ENCODE peak calls at places on chromosomes 13 and 19, in nine cellular contexts. P, L, A, S, U, C, N, E and W are unnamed samples.

GRCh38 chr19:5035817-5036732 is 67.2 kb downstream of the KDM4B start:
- DNase-seq in P (no peak), L (no peak), A (no peak), S (no peak), U (no peak), C (no peak), N (no peak), E (no peak), W (no peak)

GRCh38 chr13:95300625-95301134 is 571 bp downstream of the ABCC4 start:
- DNase-seq in P (peak), L (peak), A (peak), S (peak), U (peak), C (peak), N (no peak), E (no peak), W (peak)

GRCh38 chr13:91346062-91346461 is 1.4 kb upstream of the MIR17HG start:
- DNase-seq in P (no peak), L (no peak), A (no peak), S (no peak), U (no peak), C (no peak), N (no peak), E (no peak), W (no peak)

GRCh38 chr13:20451397-20451796 is 74.3 kb downstream of the CRYL1 start:
- DNase-seq in P (no peak), L (no peak), A (no peak), S (no peak), U (no peak), C (no peak), N (no peak), E (no peak), W (no peak)

GRCh38 chr13:30816733-30817132 is 81.4 kb downstream of the ALOX5AP start:
- DNase-seq in P (no peak), L (no peak), A (no peak), S (no peak), U (no peak), C (no peak), N (no peak), E (no peak), W (no peak)

GRCh38 chr13:109744512-109745051 is 41.8 kb downstream of the IRS2 start:
- DNase-seq in P (peak), L (no peak), A (no peak), S (no peak), U (peak), C (no peak), N (no peak), E (no peak), W (no peak)

GRCh38 chr13:73056054-73056962 is 2.5 kb upstream of the KLF5 start:
- DNase-seq in P (peak), L (peak), A (no peak), S (no peak), U (peak), C (no peak), N (no peak), E (no peak), W (no peak)

GRCh38 chr19:1923319-1923718 is 17.7 kb upstream of the CSNK1G2 start:
- DNase-seq in P (no peak), L (no peak), A (no peak), S (no peak), U (no peak), C (no peak), N (no peak), E (no peak), W (no peak)

GRCh38 chr19:2770055-2771013 is 12.7 kb downstream of the SGTA start:
- DNase-seq in P (peak), L (peak), A (no peak), S (no peak), U (peak), C (no peak), N (no peak), E (no peak), W (no peak)

GRCh38 chr19:49391581-49392399 is 3.7 kb downstream of the KASH5 start:
- DNase-seq in P (peak), L (peak), A (peak), S (peak), U (peak), C (peak), N (no peak), E (no peak), W (peak)

GRCh38 chr19:3692141-3693029 is 7.9 kb downstream of the PIP5K1C start:
- DNase-seq in P (no peak), L (no peak), A (no peak), S (no peak), U (no peak), C (no peak), N (no peak), E (no peak), W (peak)

GRCh38 chr13:44146162-44146561 is 227.5 kb upstream of the SERP2 start:
- DNase-seq in P (no peak), L (no peak), A (no peak), S (no peak), U (no peak), C (no peak), N (no peak), E (no peak), W (no peak)

GRCh38 chr13:75762066-75762937 is 126.2 kb downstream of the LMO7 start:
- DNase-seq in P (peak), L (no peak), A (no peak), S (peak), U (peak), C (no peak), N (no peak), E (no peak), W (no peak)

GRCh38 chr19:41597600-41598041 is 21.7 kb downstream of the CEACAM21 start:
- DNase-seq in P (peak), L (peak), A (peak), S (peak), U (peak), C (no peak), N (peak), E (peak), W (peak)

GRCh38 chr19:41599175-41599966 is 23.4 kb downstream of the CEACAM21 start:
- DNase-seq in P (no peak), L (no peak), A (no peak), S (peak), U (no peak), C (no peak), N (no peak), E (no peak), W (no peak)

GRCh38 chr19:41591951-41592562 is 16.1 kb downstream of the CEACAM21 start:
- DNase-seq in P (no peak), L (no peak), A (no peak), S (no peak), U (no peak), C (no peak), N (no peak), E (no peak), W (no peak)

GRCh38 chr19:41595890-41596280 is 19.9 kb downstream of the CEACAM21 start:
- DNase-seq in P (no peak), L (no peak), A (no peak), S (no peak), U (no peak), C (no peak), N (no peak), E (no peak), W (no peak)

GRCh38 chr19:41595258-41595889 is 19.4 kb downstream of the CEACAM21 start:
- DNase-seq in P (peak), L (peak), A (no peak), S (peak), U (peak), C (peak), N (peak), E (no peak), W (peak)
- TF ChIP-seq CTCF in P (peak), L (peak), A (peak), S (peak), U (peak), C (no peak), N (peak), E (peak), W (peak)

DNA sequence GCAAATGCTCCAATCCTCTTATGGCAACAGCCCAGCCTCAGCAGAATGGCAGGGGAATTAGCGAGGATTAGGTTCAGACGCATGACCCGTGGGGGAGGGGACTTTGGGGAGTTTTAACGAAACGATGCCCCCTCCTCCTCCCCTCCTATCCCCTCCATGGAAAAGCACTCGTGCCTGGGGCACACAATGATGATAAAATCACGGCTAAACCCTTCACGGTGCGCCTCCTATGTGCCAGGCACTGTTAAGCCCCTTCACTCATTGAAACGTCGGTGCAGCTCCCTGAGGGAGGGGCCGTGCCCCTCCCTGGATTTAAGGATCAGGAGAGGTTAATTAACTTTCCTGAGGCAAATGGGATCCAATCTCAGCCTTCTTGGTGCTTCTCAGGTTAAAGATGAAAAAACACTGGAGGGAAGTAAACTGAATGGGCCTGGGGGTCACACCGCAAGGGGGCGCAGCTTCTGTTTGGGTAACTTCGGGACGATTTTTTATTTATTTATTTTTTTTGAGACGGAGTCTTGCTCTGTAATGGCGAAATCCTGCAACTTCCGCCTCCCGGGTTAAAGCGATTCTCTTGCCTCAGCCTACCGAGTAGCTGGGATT is 10.1 kb upstream of the TPRX2 start:
- DNase-seq in P (peak), L (peak), A (no peak), S (no peak), U (peak), C (no peak), N (no peak), E (no peak), W (peak)
- TF ChIP-seq CTCF in P (peak), L (peak), A (peak), S (no peak), U (peak), C (no peak), N (peak), E (no peak), W (peak)

DNA sequence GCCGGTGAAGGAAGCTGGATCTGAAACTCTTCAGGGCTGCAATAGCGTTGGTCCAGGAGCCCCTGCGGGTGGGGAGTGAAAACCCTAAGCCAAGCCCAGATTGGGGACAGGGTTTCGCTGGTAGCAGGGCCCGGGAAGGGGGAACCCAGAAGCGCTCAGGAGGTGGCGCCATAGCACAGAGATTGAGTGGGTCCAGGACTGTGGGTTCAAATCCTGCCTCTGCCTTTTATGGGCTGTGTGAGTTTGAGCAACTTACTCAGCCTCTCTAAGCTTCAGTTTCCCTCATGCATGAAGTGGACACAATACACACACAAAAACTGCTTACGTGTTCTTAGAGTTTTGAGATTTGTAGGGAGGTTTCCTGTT is 8.3 kb upstream of the SYCN start:
- DNase-seq in P (no peak), L (no peak), A (no peak), S (peak), U (peak), C (peak), N (no peak), E (no peak), W (peak)
- TF ChIP-seq CTCF in P (peak), L (peak), A (peak), S (peak), U (peak), C (no peak), N (peak), E (no peak), W (no peak)

DNA sequence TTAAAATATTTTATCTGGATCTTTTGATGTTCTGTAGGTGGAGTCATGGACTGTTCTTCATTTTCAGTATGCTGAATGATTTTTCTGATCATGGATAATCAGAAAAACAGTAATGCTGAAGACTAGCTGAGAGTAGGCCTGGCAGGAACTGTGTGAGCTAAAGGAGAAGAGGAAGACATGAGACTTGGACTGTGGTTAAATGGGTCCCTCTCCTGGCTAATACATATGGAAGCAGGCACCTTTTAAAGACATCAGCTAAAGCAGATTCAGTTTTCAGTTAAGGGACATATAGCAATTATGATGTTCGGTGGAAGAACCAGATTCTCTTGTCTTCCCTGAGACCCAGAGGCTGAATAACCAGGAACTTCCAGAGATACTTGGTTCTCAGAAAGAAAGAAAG is 169.4 kb downstream of the OLFM4 start:
- DNase-seq in P (no peak), L (no peak), A (no peak), S (no peak), U (no peak), C (no peak), N (no peak), E (no peak), W (no peak)
- TF ChIP-seq CTCF in P (no peak), L (no peak), A (no peak), S (no peak), U (no peak), C (no peak), N (no peak), E (no peak), W (no peak)

GRCh38 chr19:11693505-11694499 is 44.9 kb downstream of the ZNF823 start:
- DNase-seq in P (peak), L (peak), A (no peak), S (no peak), U (peak), C (no peak), N (peak), E (no peak), W (no peak)
- TF ChIP-seq CTCF in P (no peak), L (no peak), A (no peak), S (no peak), U (no peak), C (no peak), N (no peak), E (no peak), W (no peak)

DNA sequence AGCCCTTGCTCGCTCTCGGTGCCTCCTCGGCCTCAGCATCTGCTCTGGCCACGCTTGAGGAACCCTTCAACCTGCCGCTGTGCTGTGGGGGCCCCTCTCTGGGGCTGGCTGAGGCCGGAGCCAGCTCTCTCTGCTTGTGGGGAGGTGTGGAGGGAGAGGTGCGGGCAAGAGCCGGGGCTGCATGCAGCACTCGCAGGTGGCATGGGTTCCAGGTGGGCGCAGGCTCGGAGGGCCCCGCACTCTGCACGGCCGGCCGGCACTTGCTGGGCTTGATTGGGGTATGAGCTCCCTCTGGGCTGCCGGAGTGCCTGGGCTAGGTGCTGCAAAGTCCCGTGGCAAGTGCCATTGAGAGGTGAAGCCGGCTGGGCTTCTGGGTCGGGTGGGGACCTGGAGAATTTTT is 31.7 kb upstream of the RPL21 start:
- DNase-seq in P (no peak), L (no peak), A (no peak), S (no peak), U (no peak), C (no peak), N (no peak), E (no peak), W (no peak)
- TF ChIP-seq CTCF in P (no peak), L (no peak), A (no peak), S (no peak), U (no peak), C (no peak), N (no peak), E (no peak), W (no peak)

DNA sequence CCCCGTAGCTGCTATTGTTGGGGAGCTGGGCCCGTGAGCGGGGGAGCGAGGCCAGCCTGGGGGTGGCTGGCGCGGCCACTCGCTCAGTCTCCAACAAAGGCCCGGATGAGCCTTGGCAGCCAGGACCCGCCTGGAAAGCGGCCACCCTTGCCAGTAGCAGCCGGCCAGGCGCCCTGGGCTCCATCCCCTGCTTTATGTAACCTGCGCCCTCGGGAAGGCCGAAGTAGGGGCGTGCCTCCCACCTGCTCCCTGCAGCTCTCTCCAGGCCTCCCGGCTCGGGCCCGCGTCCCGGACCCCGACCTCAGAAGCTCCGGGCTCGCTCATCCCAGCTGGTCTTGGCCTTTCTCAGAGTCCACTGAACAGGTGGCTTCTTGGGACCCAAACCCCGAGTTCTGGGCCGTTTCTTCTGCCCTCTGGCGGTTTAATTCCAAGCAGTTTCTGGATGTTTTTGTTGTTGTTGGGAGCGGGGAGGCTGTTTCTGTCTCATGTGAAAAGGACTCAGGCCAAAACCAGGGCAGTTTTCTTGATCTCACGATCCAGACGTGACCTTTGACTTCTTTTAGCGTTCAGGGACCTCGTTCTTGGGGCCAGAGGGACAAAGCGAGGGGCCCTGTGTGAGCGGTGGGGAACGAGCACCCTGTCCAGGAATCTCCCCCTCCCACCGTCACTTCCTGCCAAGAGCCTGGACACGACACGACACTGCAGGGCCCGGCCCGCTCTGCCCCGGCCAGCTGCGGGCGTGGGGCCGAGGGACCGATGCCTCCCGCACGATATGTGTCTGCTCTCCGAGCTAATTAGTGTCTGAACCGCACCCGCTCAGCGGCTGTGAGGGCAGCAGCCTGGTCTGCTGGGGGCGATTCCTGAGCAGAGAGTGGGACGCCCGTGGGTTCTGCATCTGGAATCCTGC is 1.3 kb downstream of the CDC34 start:
- DNase-seq in P (peak), L (peak), A (no peak), S (peak), U (peak), C (peak), N (no peak), E (no peak), W (peak)
- TF ChIP-seq CTCF in P (peak), L (peak), A (peak), S (peak), U (peak), C (peak), N (peak), E (peak), W (no peak)

GRCh38 chr19:53431399-53432087 is at the start of gene ZNF761:
- DNase-seq in P (peak), L (peak), A (peak), S (peak), U (peak), C (peak), N (peak), E (peak), W (peak)
- TF ChIP-seq CTCF in P (peak), L (peak), A (peak), S (peak), U (peak), C (peak), N (peak), E (peak), W (no peak)

DNA sequence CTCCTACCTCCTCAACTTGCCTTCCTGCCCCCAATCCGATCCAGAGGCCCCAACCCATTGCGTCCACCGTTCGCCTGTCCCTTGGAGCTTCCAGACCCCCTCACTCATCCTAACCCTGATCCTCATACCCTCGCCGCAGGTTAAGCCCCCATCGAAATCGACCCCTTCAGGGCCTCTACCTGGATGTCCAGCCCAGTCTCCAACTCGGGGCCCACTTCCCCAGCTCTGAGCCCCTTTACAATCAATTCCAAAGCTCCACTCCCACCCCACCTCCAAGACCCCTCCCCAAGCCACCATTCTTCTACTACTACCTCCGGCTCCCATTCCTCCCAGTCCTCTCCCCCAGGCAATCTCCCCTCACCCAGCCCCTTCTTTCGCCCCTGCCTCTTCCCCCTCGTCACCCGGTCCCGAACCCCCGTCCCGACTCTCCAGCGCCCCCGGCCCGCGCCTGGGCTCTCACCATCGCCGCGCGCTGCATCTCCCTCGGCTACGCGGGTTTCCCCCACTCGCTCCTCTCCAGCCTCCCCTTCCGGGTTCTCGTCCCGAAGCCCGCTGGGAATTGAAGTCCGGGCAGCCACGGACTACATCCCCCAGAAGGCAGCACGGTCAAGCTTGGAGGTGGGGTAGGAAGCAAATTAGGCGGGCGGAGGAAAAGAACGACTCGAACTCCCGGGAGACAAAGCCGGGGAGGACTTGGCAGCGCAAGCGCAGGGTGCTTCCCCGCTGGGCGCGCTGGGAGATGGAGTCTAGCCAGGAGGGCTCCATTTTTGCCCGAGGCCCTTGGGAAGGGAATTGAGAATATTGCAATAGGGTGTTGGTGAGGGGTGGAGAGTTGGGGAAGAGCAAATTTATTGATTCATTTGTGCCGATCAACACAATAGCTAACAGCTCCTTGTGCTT is at the start of gene FBXO46:
- DNase-seq in P (peak), L (peak), A (peak), S (peak), U (peak), C (peak), N (peak), E (peak), W (peak)
- TF ChIP-seq CTCF in P (no peak), L (peak), A (peak), S (no peak), U (peak), C (no peak), N (peak), E (peak), W (no peak)

GRCh38 chr19:40603071-40603718 is 2.0 kb downstream of the LTBP4 start:
- DNase-seq in P (peak), L (peak), A (no peak), S (no peak), U (peak), C (no peak), N (no peak), E (no peak), W (no peak)

GRCh38 chr19:40607311-40607871 is 6.2 kb downstream of the LTBP4 start:
- DNase-seq in P (no peak), L (no peak), A (no peak), S (peak), U (no peak), C (peak), N (no peak), E (no peak), W (no peak)

GRCh38 chr19:40603719-40604646 is 2.8 kb downstream of the LTBP4 start:
- DNase-seq in P (peak), L (peak), A (peak), S (peak), U (peak), C (peak), N (peak), E (peak), W (peak)

GRCh38 chr19:40604647-40605200 is 3.6 kb downstream of the LTBP4 start:
- DNase-seq in P (no peak), L (no peak), A (no peak), S (no peak), U (no peak), C (peak), N (no peak), E (no peak), W (no peak)

GRCh38 chr19:40605201-40605971 is 4.2 kb downstream of the LTBP4 start:
- DNase-seq in P (peak), L (peak), A (no peak), S (peak), U (peak), C (peak), N (no peak), E (no peak), W (peak)
- TF ChIP-seq CTCF in P (no peak), L (peak), A (peak), S (no peak), U (no peak), C (no peak), N (peak), E (peak), W (no peak)